ENCODE peak calls at places on chromosomes 13 and 19, in eight cellular contexts. X is hepatocyte; O is esophagus squamous epithelium; K is DND-41; I is fibroblast of mammary gland; V is effector memory CD4-positive, alpha-beta T cell; L is CD8-positive, alpha-beta memory T cell; Y is K562. G is an unnamed sample.

GRCh38 chr19:52527954-52528326 is 472 bp downstream of the ZNF808 start:
- DNase-seq in I (peak; percentile 2), X (peak; percentile 40), L (no peak), K (peak; percentile 20), Y (peak; percentile 13), V (no peak), O (no peak), G (no peak)

GRCh38 chr13:40590112-40590862 is 76.2 kb downstream of the FOXO1 start:
- DNase-seq in K (no peak), L (no peak), O (no peak), Y (no peak), X (no peak), I (peak; percentile 32), V (no peak), G (no peak)

GRCh38 chr19:30334841-30335240 is 37.3 kb upstream of the ZNF536 start:
- DNase-seq in V (no peak), K (no peak), X (no peak), O (no peak), Y (no peak), L (no peak), I (no peak), G (no peak)

GRCh38 chr13:68056816-68057710 is 826.9 kb upstream of the PCDH9 start:
- DNase-seq in O (no peak), Y (no peak), I (peak; percentile 14), V (no peak), X (peak; percentile 20), L (no peak), K (peak; percentile 9), G (no peak)

GRCh38 chr13:46179576-46180368 is 2.2 kb downstream of the LCP1 start:
- DNase-seq in L (peak; percentile 68), I (no peak), Y (peak; percentile 50), X (no peak), V (peak; percentile 67), O (peak; percentile 27), K (peak; percentile 91), G (no peak)

GRCh38 chr13:34926513-34926912 is 15.6 kb upstream of the NBEA start:
- DNase-seq in V (no peak), X (peak; percentile 66), L (no peak), K (peak; percentile 18), Y (no peak), O (no peak), I (peak; percentile 64), G (no peak)

GRCh38 chr19:55635334-55635717 is 5.5 kb upstream of the ZNF580 start:
- DNase-seq in X (no peak), I (no peak), Y (no peak), O (no peak), L (no peak), K (no peak), V (no peak), G (no peak)

GRCh38 chr13:111249637-111250360 is 70.6 kb upstream of the TEX29 start:
- DNase-seq in O (no peak), L (no peak), X (no peak), V (no peak), I (no peak), K (no peak), Y (no peak), G (no peak)

GRCh38 chr13:40469581-40470282 is 196.7 kb downstream of the FOXO1 start:
- DNase-seq in L (no peak), K (no peak), V (no peak), I (no peak), Y (no peak), O (no peak), X (no peak), G (no peak)

GRCh38 chr13:113781571-113781970 is 22.5 kb downstream of the TMEM255B start:
- DNase-seq in O (no peak), Y (no peak), L (no peak), X (no peak), V (no peak), K (no peak), I (no peak), G (no peak)

GRCh38 chr19:31154021-31154420 is 195.2 kb downstream of the TSHZ3 start:
- DNase-seq in O (no peak), V (no peak), L (no peak), Y (no peak), X (no peak), I (peak; percentile 10), K (no peak), G (peak; percentile 89)

GRCh38 chr13:37277435-37278144 is 172.1 kb upstream of the CSNK1A1L start:
- DNase-seq in K (no peak), I (peak; percentile 62), O (no peak), Y (no peak), V (no peak), L (no peak), X (no peak), G (no peak)

GRCh38 chr19:4624733-4625362 is 14.5 kb upstream of the TNFAIP8L1 start:
- DNase-seq in K (no peak), X (peak; percentile 48), L (no peak), V (no peak), Y (peak; percentile 69), I (no peak), O (no peak), G (no peak)

GRCh38 chr13:112112534-112113276 is 45.8 kb downstream of the SOX1 start:
- DNase-seq in X (no peak), I (no peak), Y (no peak), K (no peak), L (no peak), V (no peak), O (no peak), G (no peak)

GRCh38 chr13:97945342-97945741 is 8.1 kb upstream of the IPO5 start:
- DNase-seq in O (no peak), X (no peak), V (no peak), I (no peak), Y (no peak), K (no peak), L (no peak), G (peak; percentile 74)

GRCh38 chr13:99323488-99323887 is 16.3 kb upstream of the GPR183 start:
- DNase-seq in X (no peak), O (no peak), V (no peak), I (peak; percentile 54), L (no peak), Y (no peak), K (no peak), G (peak; percentile 58)

GRCh38 chr13:30832845-30833332 is 73.2 kb upstream of the MEDAG start:
- DNase-seq in I (no peak), V (no peak), Y (peak; percentile 46), L (no peak), O (no peak), X (peak; percentile 94), K (no peak), G (peak; percentile 83)

DNA sequence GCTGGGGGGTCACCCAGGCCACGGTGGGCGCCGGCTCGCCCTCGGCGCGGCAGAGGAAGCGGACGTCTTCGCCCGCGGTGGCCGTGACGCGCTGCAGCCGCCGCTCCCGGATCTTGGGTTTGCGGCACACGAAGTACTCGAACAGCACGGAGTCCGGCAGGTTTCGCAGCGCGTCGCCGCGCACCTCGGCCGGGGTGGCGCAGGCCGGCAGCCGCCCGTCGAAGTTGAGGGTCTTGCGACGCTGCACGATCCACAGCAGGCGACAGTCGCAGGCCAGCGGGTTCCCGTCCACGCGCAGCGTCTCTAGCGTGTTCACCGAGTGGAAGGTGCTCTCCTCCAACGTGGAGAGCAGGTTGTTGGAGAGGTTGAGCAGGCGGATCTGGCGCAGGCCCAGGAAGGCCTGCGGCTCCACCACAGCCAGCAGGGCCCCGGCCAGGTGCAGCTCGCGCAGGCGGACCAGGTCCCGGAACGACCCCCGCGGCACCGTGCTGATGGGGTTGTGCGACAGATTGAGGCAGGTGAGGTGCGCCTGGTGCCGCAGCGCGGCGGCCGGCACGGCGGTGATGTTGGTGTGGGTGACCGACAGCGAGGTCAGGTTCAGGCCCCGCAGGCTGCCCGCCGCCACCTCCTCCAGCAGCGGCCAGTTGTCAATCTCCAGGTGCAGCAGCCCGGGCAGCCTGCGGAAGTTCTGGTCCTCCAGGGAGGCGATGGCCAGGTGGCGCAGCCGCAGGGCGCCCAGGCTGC is 8.6 kb upstream of the PEAK3 start:
- DNase-seq in O (no peak), Y (no peak), X (no peak), I (no peak), K (no peak), L (no peak), V (no peak), G (no peak)
- H3K4me3 ChIP-seq in O (peak overlapping the region; percentile 51), Y (no peak overlapping the region), X (no peak overlapping the region), I (no peak overlapping the region), K (no peak overlapping the region), L (peak overlapping the region; percentile 81), V (peak overlapping the region; percentile 72), G (no peak overlapping the region)

DNA sequence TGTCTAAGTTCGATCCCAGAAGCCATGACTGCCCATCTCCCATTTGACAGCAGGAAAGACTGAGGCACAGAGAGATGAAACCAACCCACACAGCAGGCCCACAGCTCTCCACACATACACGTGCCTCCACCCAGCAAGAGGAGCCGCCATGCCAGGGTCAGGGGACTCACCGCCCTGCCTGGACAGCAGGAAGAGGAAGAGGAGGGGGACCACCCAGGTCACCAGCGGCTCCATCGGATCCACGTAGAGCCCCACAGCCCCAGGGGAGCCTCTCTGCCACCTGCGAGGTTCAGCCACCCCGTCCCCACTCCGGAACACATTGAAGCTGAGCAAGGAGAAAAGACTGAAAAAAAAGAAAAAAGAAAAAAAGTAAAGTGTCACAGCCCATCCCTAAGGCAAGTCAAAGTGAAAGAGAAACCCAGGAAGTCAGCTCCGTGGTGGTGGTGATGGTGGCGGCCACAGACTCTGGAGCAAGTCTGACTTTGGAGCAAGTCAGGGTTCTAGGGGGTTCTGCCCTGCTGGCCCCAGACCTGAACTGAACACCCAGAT is at the start of gene IL12RB1:
- DNase-seq in K (peak; percentile 75), Y (no peak), O (no peak), I (no peak), V (peak; percentile 41), L (peak; percentile 53), X (no peak), G (no peak)
- H3K4me3 ChIP-seq in K (peak within 1 kb of the TSS; percentile 59), Y (no peak within 1 kb of the TSS), O (peak within 1 kb of the TSS; percentile 35), I (no peak within 1 kb of the TSS), V (peak within 1 kb of the TSS; percentile 63), L (peak within 1 kb of the TSS; percentile 85), X (no peak within 1 kb of the TSS), G (peak within 1 kb of the TSS; percentile 24)

DNA sequence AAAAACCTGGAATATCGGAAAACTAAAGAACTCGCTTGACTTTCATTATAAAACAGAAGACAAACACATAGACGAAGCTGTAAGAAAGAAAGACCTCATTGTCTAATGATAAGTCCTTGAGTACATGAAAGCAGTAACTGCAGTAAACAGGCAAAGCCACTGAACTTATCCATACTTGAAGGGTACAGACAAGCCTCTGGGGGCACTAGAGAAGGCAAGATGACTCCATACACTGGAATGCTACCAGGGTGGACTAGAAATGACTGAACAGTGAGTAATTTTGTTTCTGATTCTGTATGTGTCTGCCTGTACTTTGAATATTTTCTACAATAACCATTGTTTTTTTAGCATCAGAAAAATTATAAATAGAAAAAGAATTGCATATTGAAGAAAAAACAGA is 507.9 kb downstream of the UQCRFS1 start:
- DNase-seq in X (peak; percentile 66), I (peak; percentile 87), L (no peak), Y (peak; percentile 20), O (no peak), K (no peak), V (no peak), G (peak; percentile 70)
- H3K4me3 ChIP-seq in X (no peak overlapping the region), I (no peak overlapping the region), L (no peak overlapping the region), Y (no peak overlapping the region), O (no peak overlapping the region), K (no peak overlapping the region), V (no peak overlapping the region), G (no peak overlapping the region)

DNA sequence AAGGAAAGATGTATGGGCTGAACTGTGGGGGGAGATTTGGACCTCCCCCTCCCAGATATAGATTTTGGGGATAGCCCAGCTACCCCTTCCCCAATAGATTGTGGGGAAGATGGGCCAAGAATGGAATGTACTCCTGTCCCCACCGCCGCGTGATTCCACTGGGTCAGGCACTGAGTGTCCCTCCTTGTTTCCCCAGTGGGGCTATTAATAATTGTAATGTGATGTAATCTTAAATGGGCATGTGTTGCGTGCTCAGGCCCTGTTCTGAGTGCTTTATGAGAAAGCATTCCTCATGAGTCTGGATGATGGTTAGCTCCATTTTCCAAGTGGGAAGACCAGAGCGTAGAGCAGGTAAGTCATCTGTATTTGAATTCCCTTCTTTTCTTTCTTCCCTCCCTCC is 1.4 kb downstream of the PSMD8 start:
- DNase-seq in K (no peak), L (no peak), X (no peak), I (peak; percentile 48), Y (no peak), V (no peak), O (no peak), G (peak; percentile 13)
- H3K4me3 ChIP-seq in K (peak overlapping the region; percentile 91), L (peak overlapping the region; percentile 89), X (peak overlapping the region; percentile 65), I (peak overlapping the region; percentile 75), Y (peak overlapping the region; percentile 88), V (peak overlapping the region; percentile 86), O (peak overlapping the region; percentile 75), G (peak overlapping the region; percentile 84)